ENCODE peak calls at places on chromosomes 12 and 14, in four cellular contexts. One of them, this sample, is unnamed.

GRCh38 chr12:50121636-50122035 is 9.6 kb downstream of the COX14 start:
- DNase-seq in T-helper 1 cell: no peak
- DNase-seq in G401: no peak
- DNase-seq in WTC11: no peak
- DNase-seq in this sample: no peak

GRCh38 chr12:124381454-124382207 is 86.7 kb downstream of the RFLNA start:
- DNase-seq in T-helper 1 cell: no peak
- DNase-seq in G401: peak
- DNase-seq in WTC11: no peak
- DNase-seq in this sample: no peak

GRCh38 chr12:80195143-80195726 is 95.9 kb downstream of the OTOGL start:
- DNase-seq in T-helper 1 cell: no peak
- DNase-seq in G401: peak
- DNase-seq in WTC11: no peak
- DNase-seq in this sample: peak

GRCh38 chr12:29627221-29627620 is 129.7 kb upstream of the OVCH1 start:
- DNase-seq in T-helper 1 cell: no peak
- DNase-seq in G401: no peak
- DNase-seq in WTC11: no peak
- DNase-seq in this sample: no peak

GRCh38 chr12:86376052-86376451 is 119.9 kb upstream of the MGAT4C start:
- DNase-seq in T-helper 1 cell: no peak
- DNase-seq in G401: no peak
- DNase-seq in WTC11: peak
- DNase-seq in this sample: peak

GRCh38 chr12:111991946-111992345 is 21.0 kb downstream of the TMEM116 start:
- DNase-seq in T-helper 1 cell: no peak
- DNase-seq in G401: no peak
- DNase-seq in WTC11: no peak
- DNase-seq in this sample: no peak

GRCh38 chr14:50062438-50063039 is 53.8 kb downstream of the VCPKMT start:
- DNase-seq in T-helper 1 cell: peak
- DNase-seq in G401: no peak
- DNase-seq in WTC11: no peak
- DNase-seq in this sample: peak

GRCh38 chr14:64688028-64688427 is 16.2 kb upstream of the PLEKHG3 start:
- DNase-seq in T-helper 1 cell: no peak
- DNase-seq in G401: no peak
- DNase-seq in WTC11: no peak
- DNase-seq in this sample: no peak

This sample was measured in BE2C.